ENCODE peak calls at places on chromosomes 13 and 19, in six cellular contexts. F is stimulated activated CD8-positive, alpha-beta memory T cell treated with anti-CD3 and anti-CD28 coated beads, Interleukin-15, amount 100 ng/mL, for 1 hour; R is caudate nucleus; Z is Right ventricle myocardium superior; V is GM12878; B is stimulated activated CD4-positive, alpha-beta T cell treated with anti-CD3 and anti-CD28 coated beads, Interleukin-15, amount 100 ng/mL, for 48 hours. G is an unnamed sample.
A peak's percentile ranks its signal among the peaks of the same experiment; 100 is the strongest.

GRCh38 chr13:27830010-27830409 is 37.7 kb downstream of the GSX1 start:
- DNase-seq in F (peak; percentile 20), B (peak; percentile 48), Z (peak; percentile 73), V (no peak), R (peak; percentile 3), G (peak; percentile 49)

GRCh38 chr19:2040647-2041435 is 10.2 kb downstream of the MKNK2 start:
- DNase-seq in R (no peak), F (no peak), V (no peak), B (no peak), Z (peak; percentile 52), G (no peak)

GRCh38 chr13:75418997-75419396 is 63.0 kb downstream of the TBC1D4 start:
- DNase-seq in R (no peak), F (no peak), B (no peak), Z (no peak), V (no peak), G (no peak)

GRCh38 chr19:50510121-50510670 is 795 bp downstream of the JOSD2 start:
- DNase-seq in Z (peak; percentile 61), F (no peak), R (peak; percentile 18), V (no peak), B (no peak), G (no peak)

GRCh38 chr13:24220086-24220703 is 59.7 kb downstream of the SPATA13 start:
- DNase-seq in B (peak; percentile 37), V (no peak), R (no peak), Z (no peak), F (no peak), G (peak; percentile 72)

GRCh38 chr13:78978381-78978998 is 319.5 kb upstream of the OBI1 start:
- DNase-seq in V (peak; percentile 24), B (peak; percentile 22), R (no peak), F (peak; percentile 2), Z (no peak), G (peak; percentile 42)

GRCh38 chr19:51686171-51686570 is 7.0 kb upstream of the SPACA6 start:
- DNase-seq in B (no peak), Z (no peak), F (no peak), V (no peak), R (no peak), G (no peak)

GRCh38 chr13:34020388-34020787 is 202.4 kb downstream of the RFC3 start:
- DNase-seq in R (no peak), F (no peak), B (no peak), V (no peak), Z (no peak), G (no peak)

GRCh38 chr19:12841094-12841493 is 2.8 kb downstream of the MAST1 start:
- DNase-seq in B (no peak), R (no peak), F (no peak), V (no peak), Z (no peak), G (no peak)

GRCh38 chr13:58655086-58655485 is 1023.5 kb downstream of the PCDH17 start:
- DNase-seq in V (no peak), B (no peak), Z (no peak), F (no peak), R (no peak), G (no peak)

GRCh38 chr13:85816413-85816812 is 17.2 kb upstream of the SLITRK6 start:
- DNase-seq in R (no peak), V (no peak), B (no peak), Z (no peak), F (no peak), G (no peak)

GRCh38 chr19:4278926-4279529 is at the start of gene SHD:
- DNase-seq in Z (no peak), F (no peak), V (no peak), B (no peak), R (no peak), G (no peak)

GRCh38 chr19:15010497-15011255 is 31.0 kb upstream of the SLC1A6 start:
- DNase-seq in B (no peak), V (no peak), F (no peak), Z (no peak), R (no peak), G (no peak)

GRCh38 chr13:44230736-44231135 is 142.9 kb upstream of the SERP2 start:
- DNase-seq in R (no peak), V (no peak), B (no peak), F (no peak), Z (no peak), G (no peak)

GRCh38 chr13:30145709-30146367 is 161.5 kb downstream of the KATNAL1 start:
- DNase-seq in B (peak; percentile 44), V (peak; percentile 87), F (no peak), R (no peak), Z (no peak), G (no peak)

GRCh38 chr13:45696610-45697226 is 5.4 kb upstream of the CBY2 start:
- DNase-seq in F (no peak), B (no peak), Z (no peak), R (no peak), V (peak; percentile 64), G (no peak)

GRCh38 chr19:31348416-31349159 is 648 bp downstream of the TSHZ3 start:
- DNase-seq in Z (peak; percentile 57), R (no peak), V (no peak), B (no peak), F (no peak), G (no peak)

GRCh38 chr13:101785858-101786257 is 333.4 kb downstream of the ITGBL1 start:
- DNase-seq in F (no peak), B (no peak), Z (peak; percentile 44), V (no peak), R (no peak), G (no peak)

GRCh38 chr13:61777281-61777680 is 361.6 kb upstream of the PCDH20 start:
- DNase-seq in B (no peak), F (no peak), R (no peak), V (no peak), Z (no peak), G (no peak)

GRCh38 chr13:105464249-105464648 is 1071.2 kb downstream of the EFNB2 start:
- DNase-seq in B (no peak), F (no peak), Z (no peak), R (no peak), V (no peak), G (no peak)

GRCh38 chr19:33998739-33999345 is 173.5 kb upstream of the LSM14A start:
- DNase-seq in B (no peak), V (no peak), R (no peak), F (no peak), Z (no peak), G (peak; percentile 5)

GRCh38 chr19:11964496-11964857 is 363 bp upstream of the ZNF763 start:
- DNase-seq in Z (peak; percentile 57), F (no peak), R (no peak), B (no peak), V (no peak), G (no peak)

GRCh38 chr13:108155185-108156106 is 59.9 kb downstream of the LIG4 start:
- DNase-seq in R (peak; percentile 6), B (peak; percentile 27), F (peak; percentile 40), V (no peak), Z (peak; percentile 67), G (peak; percentile 64)

GRCh38 chr13:92767468-92767867 is 459.1 kb upstream of the GPC6 start:
- DNase-seq in F (no peak), R (no peak), B (no peak), V (no peak), Z (no peak), G (no peak)

GRCh38 chr19:15297416-15298224 is 34.7 kb downstream of the BRD4 start:
- DNase-seq in V (no peak), Z (no peak), F (no peak), R (no peak), B (no peak), G (peak; percentile 48)

GRCh38 chr13:109314101-109314500 is 472.3 kb downstream of the IRS2 start:
- DNase-seq in F (no peak), B (no peak), Z (no peak), V (no peak), R (no peak), G (no peak)

GRCh38 chr19:46654621-46655152 is 6.3 kb downstream of the DACT3 start:
- DNase-seq in R (peak; percentile 73), V (no peak), B (no peak), F (no peak), Z (no peak), G (no peak)

GRCh38 chr13:110405597-110406450 is 98.7 kb downstream of the COL4A2 start:
- DNase-seq in B (no peak), F (no peak), Z (no peak), R (no peak), V (no peak), G (no peak)

GRCh38 chr19:38130399-38130798 is 93.6 kb downstream of the DPF1 start:
- DNase-seq in F (no peak), B (no peak), R (no peak), V (no peak), Z (no peak), G (no peak)

GRCh38 chr13:108681986-108682562 is 52.7 kb downstream of the MYO16 start:
- DNase-seq in V (no peak), Z (no peak), F (no peak), R (no peak), B (no peak), G (no peak)

GRCh38 chr19:19406878-19407639 is 1.6 kb downstream of the GATAD2A start:
- DNase-seq in R (no peak), Z (no peak), F (peak; percentile 31), V (no peak), B (peak; percentile 28), G (peak; percentile 48)